ENCODE peak calls at places on chromosomes 16 and 17, in ten cellular contexts. One of them, this sample, is unnamed.

GRCh38 chr17:38896373-38896954 is 26.6 kb downstream of the LASP1 start:
- DNase-seq in fibroblast of lung: no peak
- DNase-seq in A549: no peak
- DNase-seq in GM12865: no peak
- DNase-seq in endodermal cell: peak
- DNase-seq in AG04450: no peak
- DNase-seq in cardiac muscle cell: no peak
- DNase-seq in bronchial epithelial cell: no peak
- DNase-seq in uterus: no peak
- DNase-seq in testis: no peak
- DNase-seq in this sample: no peak

GRCh38 chr16:23182675-23183485 is at the start of gene SCNN1G:
- DNase-seq in fibroblast of lung: peak
- DNase-seq in A549: no peak
- DNase-seq in GM12865: peak
- DNase-seq in endodermal cell: peak
- DNase-seq in AG04450: no peak
- DNase-seq in cardiac muscle cell: peak
- DNase-seq in bronchial epithelial cell: no peak
- DNase-seq in uterus: no peak
- DNase-seq in testis: no peak
- DNase-seq in this sample: no peak

GRCh38 chr16:66605177-66605999 is 884 bp downstream of the CMTM3 start:
- DNase-seq in fibroblast of lung: peak
- DNase-seq in A549: peak
- DNase-seq in GM12865: peak
- DNase-seq in endodermal cell: peak
- DNase-seq in AG04450: no peak
- DNase-seq in cardiac muscle cell: peak
- DNase-seq in bronchial epithelial cell: no peak
- DNase-seq in uterus: peak
- DNase-seq in testis: peak
- DNase-seq in this sample: peak

GRCh38 chr17:66636111-66636510 is 198.8 kb upstream of the CACNG5 start:
- DNase-seq in fibroblast of lung: peak
- DNase-seq in A549: no peak
- DNase-seq in GM12865: no peak
- DNase-seq in endodermal cell: no peak
- DNase-seq in AG04450: peak
- DNase-seq in cardiac muscle cell: no peak
- DNase-seq in bronchial epithelial cell: peak
- DNase-seq in uterus: no peak
- DNase-seq in testis: no peak
- DNase-seq in this sample: peak

GRCh38 chr16:11603331-11603750 is 16.6 kb upstream of the LITAF start:
- DNase-seq in fibroblast of lung: no peak
- DNase-seq in A549: no peak
- DNase-seq in GM12865: no peak
- DNase-seq in endodermal cell: peak
- DNase-seq in AG04450: no peak
- DNase-seq in cardiac muscle cell: no peak
- DNase-seq in bronchial epithelial cell: no peak
- DNase-seq in uterus: no peak
- DNase-seq in testis: no peak
- DNase-seq in this sample: peak

GRCh38 chr17:59652119-59652518 is 32.4 kb downstream of the CLTC start:
- DNase-seq in fibroblast of lung: peak
- DNase-seq in A549: no peak
- DNase-seq in GM12865: no peak
- DNase-seq in endodermal cell: no peak
- DNase-seq in AG04450: peak
- DNase-seq in cardiac muscle cell: no peak
- DNase-seq in bronchial epithelial cell: no peak
- DNase-seq in uterus: no peak
- DNase-seq in testis: no peak
- DNase-seq in this sample: peak

GRCh38 chr17:62580947-62581346 is 46.5 kb upstream of the MRC2 start:
- DNase-seq in fibroblast of lung: no peak
- DNase-seq in A549: no peak
- DNase-seq in GM12865: no peak
- DNase-seq in endodermal cell: no peak
- DNase-seq in AG04450: no peak
- DNase-seq in cardiac muscle cell: no peak
- DNase-seq in bronchial epithelial cell: no peak
- DNase-seq in uterus: no peak
- DNase-seq in testis: no peak
- DNase-seq in this sample: no peak

GRCh38 chr17:66432996-66433556 is 130.7 kb downstream of the PRKCA start:
- DNase-seq in fibroblast of lung: peak
- DNase-seq in A549: no peak
- DNase-seq in GM12865: no peak
- DNase-seq in endodermal cell: no peak
- DNase-seq in AG04450: no peak
- DNase-seq in cardiac muscle cell: no peak
- DNase-seq in bronchial epithelial cell: no peak
- DNase-seq in uterus: no peak
- DNase-seq in testis: no peak
- DNase-seq in this sample: no peak

GRCh38 chr16:3112058-3112880 is at the start of gene ZNF205:
- DNase-seq in fibroblast of lung: peak
- DNase-seq in A549: peak
- DNase-seq in GM12865: peak
- DNase-seq in endodermal cell: peak
- DNase-seq in AG04450: no peak
- DNase-seq in cardiac muscle cell: peak
- DNase-seq in bronchial epithelial cell: peak
- DNase-seq in uterus: peak
- DNase-seq in testis: peak
- DNase-seq in this sample: peak

DNA sequence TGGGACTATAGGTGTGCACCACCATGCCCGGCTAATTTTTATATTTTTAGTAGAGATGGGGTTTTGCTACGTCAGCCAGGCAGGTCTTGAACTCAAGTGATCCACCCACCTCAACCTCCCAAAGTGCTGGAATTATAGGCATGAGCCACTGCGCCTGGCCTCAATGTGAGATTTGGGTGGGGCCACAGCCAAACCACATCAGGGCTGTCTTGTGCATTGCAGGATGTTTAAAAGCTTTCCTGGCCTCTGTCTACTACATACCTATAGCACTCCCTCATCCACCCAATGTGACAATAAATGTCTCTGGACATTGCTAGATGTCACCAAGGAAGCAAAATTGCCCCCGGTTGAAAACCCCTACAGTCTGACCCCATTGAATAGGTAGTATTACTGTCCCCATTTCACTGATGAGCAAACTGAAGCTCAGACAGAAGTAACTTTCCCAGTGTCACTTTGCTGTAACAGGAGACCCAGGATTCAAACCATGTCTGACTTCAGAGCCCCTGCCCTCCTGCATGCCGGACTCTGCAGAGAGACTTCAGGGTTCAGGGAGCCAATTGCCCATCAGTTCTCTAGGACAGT is 3.6 kb upstream of the MAP3K14 start:
- DNase-seq in fibroblast of lung: peak
- DNase-seq in A549: peak
- DNase-seq in GM12865: no peak
- DNase-seq in endodermal cell: no peak
- DNase-seq in AG04450: no peak
- DNase-seq in cardiac muscle cell: no peak
- DNase-seq in bronchial epithelial cell: no peak
- DNase-seq in uterus: no peak
- DNase-seq in testis: no peak
- DNase-seq in this sample: peak
- H3K4me3 ChIP-seq in fibroblast of lung: no peak
- H3K4me3 ChIP-seq in A549: no peak
- H3K4me3 ChIP-seq in GM12865: no peak
- H3K4me3 ChIP-seq in endodermal cell: no peak
- H3K4me3 ChIP-seq in AG04450: no peak
- H3K4me3 ChIP-seq in cardiac muscle cell: no peak
- H3K4me3 ChIP-seq in bronchial epithelial cell: no peak
- H3K4me3 ChIP-seq in uterus: no peak
- H3K4me3 ChIP-seq in testis: no peak
- H3K4me3 ChIP-seq in this sample: no peak

GRCh38 chr16:13848795-13849194 is 71.2 kb upstream of the ERCC4 start:
- DNase-seq in fibroblast of lung: no peak
- DNase-seq in A549: no peak
- DNase-seq in GM12865: no peak
- DNase-seq in endodermal cell: no peak
- DNase-seq in AG04450: no peak
- DNase-seq in cardiac muscle cell: no peak
- DNase-seq in bronchial epithelial cell: no peak
- DNase-seq in uterus: no peak
- DNase-seq in testis: no peak
- DNase-seq in this sample: no peak
- TF ChIP-seq CTCF in fibroblast of lung: no peak
- TF ChIP-seq CTCF in A549: no peak
- TF ChIP-seq CTCF in GM12865: no peak
- TF ChIP-seq CTCF in endodermal cell: peak
- TF ChIP-seq CTCF in AG04450: no peak
- TF ChIP-seq CTCF in cardiac muscle cell: no peak
- TF ChIP-seq CTCF in bronchial epithelial cell: no peak
- TF ChIP-seq CTCF in uterus: no peak
- TF ChIP-seq CTCF in testis: no peak
- TF ChIP-seq CTCF in this sample: no peak

GRCh38 chr16:84593825-84594724 is 23.8 kb downstream of the COTL1 start:
- DNase-seq in fibroblast of lung: peak
- DNase-seq in A549: no peak
- DNase-seq in GM12865: peak
- DNase-seq in endodermal cell: no peak
- DNase-seq in AG04450: no peak
- DNase-seq in cardiac muscle cell: no peak
- DNase-seq in bronchial epithelial cell: no peak
- DNase-seq in uterus: no peak
- DNase-seq in testis: peak
- DNase-seq in this sample: no peak

GRCh38 chr16:84596161-84596560 is 21.7 kb downstream of the COTL1 start:
- DNase-seq in fibroblast of lung: no peak
- DNase-seq in A549: no peak
- DNase-seq in GM12865: no peak
- DNase-seq in endodermal cell: no peak
- DNase-seq in AG04450: no peak
- DNase-seq in cardiac muscle cell: no peak
- DNase-seq in bronchial epithelial cell: no peak
- DNase-seq in uterus: no peak
- DNase-seq in testis: no peak
- DNase-seq in this sample: no peak

GRCh38 chr16:84592718-84593117 is 25.2 kb downstream of the COTL1 start:
- DNase-seq in fibroblast of lung: no peak
- DNase-seq in A549: no peak
- DNase-seq in GM12865: no peak
- DNase-seq in endodermal cell: no peak
- DNase-seq in AG04450: no peak
- DNase-seq in cardiac muscle cell: no peak
- DNase-seq in bronchial epithelial cell: no peak
- DNase-seq in uterus: no peak
- DNase-seq in testis: no peak
- DNase-seq in this sample: no peak

GRCh38 chr16:84595052-84595481 is 22.8 kb downstream of the COTL1 start:
- DNase-seq in fibroblast of lung: no peak
- DNase-seq in A549: no peak
- DNase-seq in GM12865: no peak
- DNase-seq in endodermal cell: no peak
- DNase-seq in AG04450: no peak
- DNase-seq in cardiac muscle cell: no peak
- DNase-seq in bronchial epithelial cell: no peak
- DNase-seq in uterus: no peak
- DNase-seq in testis: no peak
- DNase-seq in this sample: no peak

DNA sequence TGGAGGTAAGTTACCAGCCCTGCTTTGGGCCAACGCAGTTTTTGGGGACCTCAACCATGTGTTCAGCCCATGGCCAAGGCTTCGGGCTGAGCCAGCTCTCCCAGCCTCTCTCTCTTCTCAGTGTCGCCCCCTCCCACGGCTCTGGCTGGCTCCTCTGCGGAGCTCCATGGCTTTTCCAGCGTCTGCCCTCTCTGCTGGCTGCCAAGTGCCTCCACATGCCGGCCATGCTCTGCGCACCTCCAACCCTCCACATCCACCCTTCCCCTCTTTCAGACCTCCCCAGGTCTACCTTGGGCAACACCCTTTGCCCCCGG is 23.2 kb downstream of the COTL1 start:
- DNase-seq in fibroblast of lung: no peak
- DNase-seq in A549: no peak
- DNase-seq in GM12865: no peak
- DNase-seq in endodermal cell: no peak
- DNase-seq in AG04450: no peak
- DNase-seq in cardiac muscle cell: no peak
- DNase-seq in bronchial epithelial cell: no peak
- DNase-seq in uterus: no peak
- DNase-seq in testis: no peak
- DNase-seq in this sample: no peak
- H3K4me3 ChIP-seq in fibroblast of lung: no peak
- H3K4me3 ChIP-seq in A549: no peak
- H3K4me3 ChIP-seq in GM12865: peak
- H3K4me3 ChIP-seq in endodermal cell: no peak
- H3K4me3 ChIP-seq in AG04450: no peak
- H3K4me3 ChIP-seq in cardiac muscle cell: no peak
- H3K4me3 ChIP-seq in bronchial epithelial cell: no peak
- H3K4me3 ChIP-seq in uterus: no peak
- H3K4me3 ChIP-seq in testis: no peak
- H3K4me3 ChIP-seq in this sample: no peak

GRCh38 chr16:1542166-1542500 is 8.7 kb downstream of the TMEM204 start:
- DNase-seq in fibroblast of lung: no peak
- DNase-seq in A549: no peak
- DNase-seq in GM12865: no peak
- DNase-seq in endodermal cell: no peak
- DNase-seq in AG04450: no peak
- DNase-seq in cardiac muscle cell: no peak
- DNase-seq in bronchial epithelial cell: no peak
- DNase-seq in uterus: no peak
- DNase-seq in testis: no peak
- DNase-seq in this sample: no peak

GRCh38 chr16:1541293-1542165 is 8.1 kb downstream of the TMEM204 start:
- DNase-seq in fibroblast of lung: no peak
- DNase-seq in A549: no peak
- DNase-seq in GM12865: no peak
- DNase-seq in endodermal cell: no peak
- DNase-seq in AG04450: no peak
- DNase-seq in cardiac muscle cell: no peak
- DNase-seq in bronchial epithelial cell: no peak
- DNase-seq in uterus: no peak
- DNase-seq in testis: no peak
- DNase-seq in this sample: no peak

GRCh38 chr16:1542533-1542932 is 9.1 kb downstream of the TMEM204 start:
- DNase-seq in fibroblast of lung: no peak
- DNase-seq in A549: no peak
- DNase-seq in GM12865: no peak
- DNase-seq in endodermal cell: no peak
- DNase-seq in AG04450: no peak
- DNase-seq in cardiac muscle cell: no peak
- DNase-seq in bronchial epithelial cell: no peak
- DNase-seq in uterus: no peak
- DNase-seq in testis: no peak
- DNase-seq in this sample: no peak

GRCh38 chr16:1545044-1545736 is 11.7 kb downstream of the TMEM204 start:
- DNase-seq in fibroblast of lung: no peak
- DNase-seq in A549: no peak
- DNase-seq in GM12865: peak
- DNase-seq in endodermal cell: no peak
- DNase-seq in AG04450: no peak
- DNase-seq in cardiac muscle cell: peak
- DNase-seq in bronchial epithelial cell: no peak
- DNase-seq in uterus: peak
- DNase-seq in testis: no peak
- DNase-seq in this sample: no peak

GRCh38 chr16:1543085-1543896 is 9.8 kb downstream of the TMEM204 start:
- DNase-seq in fibroblast of lung: peak
- DNase-seq in A549: peak
- DNase-seq in GM12865: peak
- DNase-seq in endodermal cell: peak
- DNase-seq in AG04450: no peak
- DNase-seq in cardiac muscle cell: peak
- DNase-seq in bronchial epithelial cell: peak
- DNase-seq in uterus: peak
- DNase-seq in testis: peak
- DNase-seq in this sample: peak
- TF ChIP-seq CTCF in fibroblast of lung: no peak
- TF ChIP-seq CTCF in A549: no peak
- TF ChIP-seq CTCF in GM12865: no peak
- TF ChIP-seq CTCF in endodermal cell: peak
- TF ChIP-seq CTCF in AG04450: no peak
- TF ChIP-seq CTCF in cardiac muscle cell: peak
- TF ChIP-seq CTCF in bronchial epithelial cell: no peak
- TF ChIP-seq CTCF in uterus: no peak
- TF ChIP-seq CTCF in testis: no peak
- TF ChIP-seq CTCF in this sample: peak

This sample was measured in fibroblast of the aortic adventitia.